ENCODE peak calls at places on chromosomes 11 and 22, in ten cellular contexts. W is transverse colon, G is fibroblast of lung, V is dorsolateral prefrontal cortex, O is PC-3, P is left lung, S is Peyer's patch, L is AG04449, B is GM23338, I is IMR-90. K is an unnamed sample.

GRCh38 chr22:40157546-40157945 is 20.2 kb upstream of the TNRC6B start:
- DNase-seq in W (peak), G (no peak), V (no peak), O (no peak), P (no peak), S (peak), L (no peak), B (no peak), I (no peak), K (no peak)

GRCh38 chr22:21996175-21996574 is 13.6 kb upstream of the TOP3B start:
- DNase-seq in W (no peak), G (no peak), V (no peak), O (no peak), P (no peak), S (no peak), L (no peak), B (no peak), I (no peak), K (no peak)

GRCh38 chr22:32650553-32651345 is 150.8 kb upstream of the TIMP3 start:
- DNase-seq in W (no peak), G (peak), V (no peak), O (no peak), P (no peak), S (no peak), L (no peak), B (no peak), I (peak), K (no peak)

GRCh38 chr11:44457862-44458261 is 107.6 kb upstream of the CD82 start:
- DNase-seq in W (no peak), G (no peak), V (no peak), O (no peak), P (no peak), S (no peak), L (no peak), B (no peak), I (no peak), K (no peak)

GRCh38 chr11:70494559-70495350 is 96.4 kb downstream of the CTTN start:
- DNase-seq in W (no peak), G (no peak), V (no peak), O (no peak), P (peak), S (no peak), L (no peak), B (no peak), I (no peak), K (no peak)

GRCh38 chr11:122843281-122844150 is 5.2 kb downstream of the CRTAM start:
- DNase-seq in W (no peak), G (no peak), V (no peak), O (no peak), P (no peak), S (peak), L (no peak), B (no peak), I (no peak), K (no peak)

GRCh38 chr22:28051787-28052356 is 132.8 kb upstream of the PITPNB start:
- DNase-seq in W (peak), G (peak), V (peak), O (peak), P (no peak), S (peak), L (no peak), B (peak), I (peak), K (no peak)

GRCh38 chr22:30294830-30295229 is 5.5 kb upstream of the CASTOR1 start:
- DNase-seq in W (no peak), G (no peak), V (no peak), O (no peak), P (no peak), S (no peak), L (no peak), B (no peak), I (no peak), K (no peak)

GRCh38 chr22:50670914-50671538 is 1.6 kb upstream of the SHANK3 start:
- DNase-seq in W (no peak), G (no peak), V (no peak), O (no peak), P (peak), S (peak), L (no peak), B (no peak), I (no peak), K (no peak)

GRCh38 chr11:122578168-122578825 is 77.2 kb upstream of the UBASH3B start:
- DNase-seq in W (no peak), G (peak), V (no peak), O (peak), P (no peak), S (no peak), L (no peak), B (peak), I (no peak), K (no peak)

GRCh38 chr11:71332046-71332445 is 79.7 kb upstream of the SHANK2 start:
- DNase-seq in W (no peak), G (no peak), V (no peak), O (no peak), P (no peak), S (peak), L (no peak), B (no peak), I (no peak), K (no peak)

GRCh38 chr22:46748948-46749681 is 11.1 kb upstream of the CERK start:
- DNase-seq in W (no peak), G (peak), V (no peak), O (peak), P (peak), S (peak), L (no peak), B (no peak), I (peak), K (no peak)

GRCh38 chr11:116123739-116124138 is 619.5 kb upstream of the CADM1 start:
- DNase-seq in W (no peak), G (no peak), V (no peak), O (no peak), P (no peak), S (no peak), L (no peak), B (no peak), I (no peak), K (no peak)

GRCh38 chr22:26097840-26098239 is 71.4 kb upstream of the SEZ6L start:
- DNase-seq in W (no peak), G (no peak), V (no peak), O (no peak), P (no peak), S (no peak), L (no peak), B (peak), I (no peak), K (no peak)

GRCh38 chr11:61333638-61334433 is 808 bp downstream of the TKFC start:
- DNase-seq in W (no peak), G (no peak), V (no peak), O (no peak), P (no peak), S (no peak), L (no peak), B (no peak), I (no peak), K (no peak)

GRCh38 chr11:12653729-12654128 is 20.5 kb upstream of the TEAD1 start:
- DNase-seq in W (no peak), G (no peak), V (no peak), O (peak), P (no peak), S (no peak), L (no peak), B (peak), I (no peak), K (no peak)

GRCh38 chr11:119709171-119709570 is 19.8 kb downstream of the NECTIN1 start:
- DNase-seq in W (no peak), G (no peak), V (no peak), O (no peak), P (no peak), S (no peak), L (no peak), B (no peak), I (no peak), K (no peak)

GRCh38 chr11:100675115-100675650 is 11.9 kb upstream of the ARHGAP42 start:
- DNase-seq in W (no peak), G (no peak), V (no peak), O (no peak), P (no peak), S (no peak), L (no peak), B (no peak), I (no peak), K (no peak)

GRCh38 chr22:39013923-39014722 is at the start of gene APOBEC3C:
- DNase-seq in W (peak), G (peak), V (no peak), O (peak), P (peak), S (peak), L (peak), B (peak), I (peak), K (peak)

GRCh38 chr11:95716266-95716665 is 73.3 kb downstream of the FAM76B start:
- DNase-seq in W (no peak), G (no peak), V (no peak), O (no peak), P (no peak), S (no peak), L (peak), B (no peak), I (no peak), K (no peak)

GRCh38 chr11:129766858-129767604 is 48.6 kb upstream of the TMEM45B start:
- DNase-seq in W (peak), G (peak), V (no peak), O (peak), P (no peak), S (peak), L (no peak), B (peak), I (peak), K (no peak)

GRCh38 chr11:128232588-128232987 is 354.8 kb downstream of the ETS1 start:
- DNase-seq in W (no peak), G (no peak), V (no peak), O (no peak), P (no peak), S (no peak), L (no peak), B (no peak), I (no peak), K (no peak)

GRCh38 chr11:9763301-9763700 is 99.4 kb downstream of the SWAP70 start:
- DNase-seq in W (no peak), G (no peak), V (no peak), O (no peak), P (no peak), S (no peak), L (no peak), B (no peak), I (no peak), K (no peak)

GRCh38 chr11:19200410-19201201 is 1.2 kb downstream of the CSRP3 start:
- DNase-seq in W (peak), G (peak), V (no peak), O (peak), P (no peak), S (no peak), L (peak), B (no peak), I (peak), K (peak)

GRCh38 chr11:123519055-123519796 is 89.2 kb downstream of the GRAMD1B start:
- DNase-seq in W (no peak), G (no peak), V (peak), O (peak), P (no peak), S (no peak), L (no peak), B (peak), I (peak), K (no peak)

GRCh38 chr11:13782395-13783080 is 114.1 kb downstream of the FAR1 start:
- DNase-seq in W (no peak), G (no peak), V (no peak), O (no peak), P (no peak), S (no peak), L (no peak), B (no peak), I (no peak), K (no peak)

GRCh38 chr22:37546436-37547248 is 13.6 kb upstream of the CDC42EP1 start:
- DNase-seq in W (peak), G (peak), V (no peak), O (no peak), P (peak), S (peak), L (no peak), B (peak), I (peak), K (no peak)

GRCh38 chr11:45141171-45141570 is 5.3 kb upstream of the PRDM11 start:
- DNase-seq in W (no peak), G (no peak), V (no peak), O (no peak), P (no peak), S (no peak), L (no peak), B (no peak), I (no peak), K (no peak)

GRCh38 chr11:34192481-34193401 is 87.3 kb downstream of the NAT10 start:
- DNase-seq in W (peak), G (peak), V (peak), O (peak), P (no peak), S (peak), L (peak), B (no peak), I (peak), K (no peak)

GRCh38 chr22:46738961-46739870 is 1.2 kb upstream of the CERK start:
- DNase-seq in W (peak), G (peak), V (peak), O (no peak), P (peak), S (peak), L (no peak), B (peak), I (peak), K (peak)

GRCh38 chr22:42697542-42698013 is 23.1 kb downstream of the A4GALT start:
- DNase-seq in W (peak), G (peak), V (no peak), O (peak), P (no peak), S (peak), L (no peak), B (no peak), I (peak), K (peak)

GRCh38 chr22:49803134-49803533 is 24.5 kb downstream of the BRD1 start:
- DNase-seq in W (no peak), G (no peak), V (no peak), O (no peak), P (peak), S (no peak), L (no peak), B (no peak), I (no peak), K (no peak)

GRCh38 chr11:117927926-117928325 is 1.3 kb downstream of the TMPRSS13 start:
- DNase-seq in W (no peak), G (no peak), V (no peak), O (no peak), P (no peak), S (no peak), L (no peak), B (no peak), I (no peak), K (no peak)

GRCh38 chr11:117929568-117930207 is 486 bp upstream of the TMPRSS13 start:
- DNase-seq in W (no peak), G (no peak), V (no peak), O (no peak), P (no peak), S (no peak), L (no peak), B (no peak), I (no peak), K (no peak)

GRCh38 chr11:117930668-117931330 is 1.6 kb upstream of the TMPRSS13 start:
- DNase-seq in W (no peak), G (no peak), V (no peak), O (no peak), P (no peak), S (no peak), L (no peak), B (no peak), I (no peak), K (no peak)

GRCh38 chr11:117930208-117930570 is 987 bp upstream of the TMPRSS13 start:
- DNase-seq in W (no peak), G (no peak), V (no peak), O (no peak), P (no peak), S (no peak), L (no peak), B (no peak), I (no peak), K (no peak)

GRCh38 chr11:117928818-117929567 is at the start of gene TMPRSS13:
- DNase-seq in W (peak), G (no peak), V (no peak), O (peak), P (no peak), S (no peak), L (no peak), B (peak), I (no peak), K (no peak)
- H3K4me3 ChIP-seq in W (no peak), G (no peak), V (no peak), O (peak), P (peak), S (no peak), L (no peak), B (no peak), I (no peak), K (no peak)

GRCh38 chr11:77783023-77783422 is 37.5 kb downstream of the RSF1 start:
- DNase-seq in W (no peak), G (no peak), V (no peak), O (no peak), P (no peak), S (no peak), L (no peak), B (no peak), I (no peak), K (no peak)
- TF ChIP-seq CTCF in W (no peak), G (no peak), V (no peak), O (no peak), P (no peak), S (no peak), L (no peak), B (no peak), I (no peak), K (no peak)

GRCh38 chr11:62504158-62504973 is 42.2 kb downstream of the AHNAK start:
- DNase-seq in W (no peak), G (no peak), V (no peak), O (no peak), P (peak), S (no peak), L (no peak), B (peak), I (no peak), K (no peak)

GRCh38 chr11:62502030-62502730 is 44.4 kb downstream of the AHNAK start:
- DNase-seq in W (no peak), G (no peak), V (no peak), O (no peak), P (no peak), S (no peak), L (no peak), B (no peak), I (no peak), K (no peak)

GRCh38 chr11:62498492-62499286 is 47.9 kb downstream of the AHNAK start:
- DNase-seq in W (no peak), G (no peak), V (no peak), O (no peak), P (no peak), S (no peak), L (no peak), B (no peak), I (no peak), K (no peak)

GRCh38 chr11:62500066-62501035 is 46.3 kb downstream of the AHNAK start:
- DNase-seq in W (peak), G (no peak), V (no peak), O (peak), P (no peak), S (no peak), L (no peak), B (peak), I (no peak), K (no peak)

DNA sequence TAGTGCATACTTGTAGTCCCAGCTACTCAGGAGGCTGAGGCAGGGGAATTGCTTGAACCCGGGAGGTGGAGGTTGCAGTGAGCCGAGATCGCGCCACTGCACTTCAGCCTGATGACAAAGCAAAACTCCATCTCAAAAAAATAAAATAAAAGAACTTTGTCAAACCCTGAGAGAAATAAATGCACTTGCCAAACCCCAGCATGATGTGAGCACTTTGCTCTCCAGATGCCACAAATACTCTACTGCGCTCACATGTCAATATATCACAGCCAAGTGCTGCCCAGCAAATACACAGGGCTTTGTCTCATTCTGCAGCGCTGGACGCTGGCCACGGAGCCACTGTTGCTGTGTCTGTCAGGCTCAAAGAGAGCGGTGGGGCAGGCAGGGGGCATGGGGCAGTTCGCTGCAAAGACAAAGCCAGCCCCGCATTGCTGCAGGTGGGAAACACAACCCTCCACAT is 45.1 kb downstream of the AHNAK start:
- DNase-seq in W (no peak), G (peak), V (peak), O (no peak), P (no peak), S (no peak), L (no peak), B (no peak), I (peak), K (no peak)
- H3K4me3 ChIP-seq in W (no peak), G (no peak), V (peak), O (no peak), P (no peak), S (no peak), L (no peak), B (no peak), I (no peak), K (no peak)

DNA sequence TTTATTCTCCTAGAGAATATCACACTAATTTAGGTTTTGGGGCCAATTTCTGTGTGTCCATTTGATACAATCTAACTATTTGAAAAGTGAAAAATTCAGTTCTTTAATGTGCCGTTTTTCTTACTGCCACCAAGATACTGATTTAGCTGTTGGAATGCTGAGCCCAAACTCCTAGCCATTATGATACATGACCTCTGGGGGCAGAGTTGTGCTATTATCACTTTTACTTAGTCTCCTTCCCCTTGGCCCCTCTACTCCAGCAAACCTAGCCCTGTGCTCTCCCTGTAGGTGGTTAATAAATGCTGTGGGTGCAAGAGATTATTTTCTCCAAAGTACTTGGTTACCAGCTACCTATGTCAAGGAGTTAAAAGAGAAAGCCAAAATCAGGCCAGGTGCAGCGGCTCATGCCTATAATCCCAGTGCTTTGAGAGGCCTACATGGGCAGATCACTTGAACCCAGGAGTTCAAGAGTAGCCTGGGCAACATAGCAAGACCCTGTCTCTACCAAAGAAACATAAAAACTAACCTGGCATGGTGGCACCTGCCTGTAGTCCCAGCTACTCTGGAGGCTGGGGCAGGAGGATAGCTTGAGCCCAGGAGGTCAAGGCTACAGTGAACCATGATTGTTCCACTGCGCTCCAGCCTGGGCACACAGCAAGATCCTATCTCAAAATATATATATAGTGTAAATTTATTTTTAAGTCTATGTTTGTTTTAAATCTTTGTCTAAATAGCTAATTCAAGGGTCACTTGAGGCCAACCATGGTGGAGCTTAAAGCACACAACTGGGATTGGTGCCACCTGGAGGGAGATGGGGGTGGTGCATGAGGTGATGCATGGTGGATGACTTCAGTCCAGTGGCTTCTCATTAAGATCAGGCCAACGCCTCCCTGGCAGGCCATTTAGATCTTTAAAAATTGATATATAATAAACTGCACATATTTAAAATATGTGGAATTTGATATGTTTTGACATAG is 193.2 kb upstream of the PLET1 start:
- DNase-seq in W (peak), G (peak), V (no peak), O (peak), P (no peak), S (peak), L (no peak), B (peak), I (peak), K (no peak)
- TF ChIP-seq CTCF in W (no peak), G (peak), V (no peak), O (peak), P (peak), S (no peak), L (peak), B (peak), I (peak), K (peak)

GRCh38 chr11:125167292-125167953 is 2.9 kb downstream of the PKNOX2 start:
- DNase-seq in W (no peak), G (peak), V (no peak), O (no peak), P (no peak), S (no peak), L (no peak), B (peak), I (peak), K (no peak)
- H3K4me3 ChIP-seq in W (no peak), G (peak), V (peak), O (no peak), P (no peak), S (no peak), L (no peak), B (peak), I (no peak), K (no peak)

K was measured in epithelial cell of proximal tubule.